ENCODE peak calls at places on chromosomes 2 and 18, in four cellular contexts. G is HL-60, P is K562, N is GM12878. T is an unnamed sample.

GRCh38 chr2:153432381-153432780 is 46.2 kb downstream of the RPRM start:
- DNase-seq in P (no peak), N (no peak), G (no peak), T (no peak)

GRCh38 chr18:48405108-48405507 is 4.1 kb downstream of the ZBTB7C start:
- DNase-seq in G (no peak), P (no peak), N (no peak), T (no peak)

GRCh38 chr2:233409286-233409991 is 55.1 kb downstream of the DGKD start:
- DNase-seq in G (no peak), N (no peak), P (peak; percentile 18), T (no peak)

GRCh38 chr2:118223487-118224136 is 135.3 kb downstream of the INSIG2 start:
- DNase-seq in P (no peak), G (no peak), N (no peak), T (no peak)

GRCh38 chr2:240444464-240444863 is 9.0 kb downstream of the GPC1 start:
- DNase-seq in P (no peak), G (no peak), N (no peak), T (no peak)

GRCh38 chr2:224442092-224442999 is 40.4 kb upstream of the FAM124B start:
- DNase-seq in N (no peak), P (no peak), G (no peak), T (peak; percentile 32)

GRCh38 chr2:200814917-200815316 is 3.2 kb downstream of the BZW1 start:
- DNase-seq in P (no peak), N (no peak), G (peak; percentile 52), T (no peak)

GRCh38 chr2:58650781-58651180 is 409.7 kb upstream of the FANCL start:
- DNase-seq in N (no peak), G (no peak), P (no peak), T (no peak)

GRCh38 chr18:48826271-48826670 is 124.5 kb downstream of the SMAD7 start:
- DNase-seq in P (no peak), G (no peak), N (no peak), T (no peak)

GRCh38 chr2:160329196-160329595 is 129.1 kb upstream of the ITGB6 start:
- DNase-seq in N (no peak), P (no peak), G (no peak), T (no peak)

GRCh38 chr2:200609027-200609614 is 23.3 kb downstream of the AOX1 start:
- DNase-seq in G (no peak), P (no peak), N (no peak), T (no peak)

GRCh38 chr18:61993831-61994230 is 101.0 kb upstream of the RNF152 start:
- DNase-seq in N (no peak), G (no peak), P (no peak), T (no peak)

GRCh38 chr18:6561029-6561861 is 146.5 kb upstream of the L3MBTL4 start:
- DNase-seq in P (no peak), N (no peak), G (no peak), T (no peak)

GRCh38 chr18:35282353-35282752 is 7.7 kb downstream of the ZSCAN30 start:
- DNase-seq in P (no peak), G (no peak), N (no peak), T (no peak)

GRCh38 chr2:203534486-203535077 is 519 bp downstream of the RAPH1 start:
- DNase-seq in P (peak; percentile 9), N (no peak), G (no peak), T (peak; percentile 18)

GRCh38 chr2:109028280-109028679 is 39.3 kb upstream of the EDAR start:
- DNase-seq in G (no peak), P (no peak), N (no peak), T (no peak)

GRCh38 chr18:45291616-45292612 is 323.4 kb upstream of the SLC14A2 start:
- DNase-seq in G (no peak), P (no peak), N (no peak), T (no peak)

GRCh38 chr2:207533609-207534008 is 3.8 kb downstream of the CREB1 start:
- DNase-seq in P (no peak), G (no peak), N (no peak), T (no peak)
- TF ChIP-seq SPI1 in P (no peak), G (no peak), N (no peak), T (no peak)

DNA sequence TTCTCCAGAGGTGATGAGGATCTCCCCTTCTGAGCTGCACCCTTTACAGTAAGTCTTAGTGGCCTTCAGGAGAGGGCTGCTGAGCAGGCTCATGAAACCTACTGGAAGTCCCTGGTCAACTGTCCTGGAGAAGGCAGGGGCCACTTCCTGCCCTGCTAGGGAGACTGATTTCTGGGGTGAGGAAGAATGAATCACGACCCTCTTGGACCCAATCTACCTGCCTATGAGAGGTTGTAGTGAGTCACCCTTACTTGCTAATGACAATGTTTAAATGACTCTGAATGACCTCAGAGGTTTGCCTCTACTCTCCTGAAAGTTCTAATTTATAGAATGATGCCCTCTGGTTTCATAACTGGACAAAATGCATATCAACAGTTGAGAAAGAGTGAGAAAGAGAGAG is 79.4 kb upstream of the FAM136A start:
- DNase-seq in N (no peak), P (no peak), G (no peak), T (no peak)
- TF ChIP-seq SPI1 in N (no peak), P (no peak), G (no peak), T (no peak)

DNA sequence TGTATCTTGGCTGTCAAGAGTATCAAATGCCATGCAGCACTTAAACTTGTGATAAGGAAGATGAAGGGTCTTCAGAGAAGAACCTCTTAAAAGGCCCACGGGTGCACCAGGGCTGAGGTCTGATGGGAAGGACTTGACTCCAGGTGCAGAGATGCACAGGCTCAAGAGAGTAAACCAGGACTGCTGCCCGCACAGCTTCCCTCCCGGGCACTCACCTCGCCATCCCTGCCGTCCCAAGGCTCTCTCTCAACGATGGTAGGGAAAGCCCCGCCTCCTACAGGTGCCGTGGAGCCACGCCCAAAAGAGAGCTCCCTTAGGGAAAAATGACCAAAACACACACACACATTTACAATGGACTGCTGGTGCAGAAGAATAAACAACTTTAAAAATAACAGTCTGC is 27.9 kb downstream of the PDIA6 start:
- DNase-seq in P (no peak), N (no peak), G (no peak), T (no peak)
- TF ChIP-seq SPI1 in P (no peak), N (no peak), G (no peak), T (no peak)

GRCh38 chr18:28114472-28114871 is 62.5 kb downstream of the CDH2 start:
- DNase-seq in G (no peak), P (no peak), N (no peak), T (no peak)
- TF ChIP-seq SPI1 in G (no peak), P (no peak), N (no peak), T (no peak)

DNA sequence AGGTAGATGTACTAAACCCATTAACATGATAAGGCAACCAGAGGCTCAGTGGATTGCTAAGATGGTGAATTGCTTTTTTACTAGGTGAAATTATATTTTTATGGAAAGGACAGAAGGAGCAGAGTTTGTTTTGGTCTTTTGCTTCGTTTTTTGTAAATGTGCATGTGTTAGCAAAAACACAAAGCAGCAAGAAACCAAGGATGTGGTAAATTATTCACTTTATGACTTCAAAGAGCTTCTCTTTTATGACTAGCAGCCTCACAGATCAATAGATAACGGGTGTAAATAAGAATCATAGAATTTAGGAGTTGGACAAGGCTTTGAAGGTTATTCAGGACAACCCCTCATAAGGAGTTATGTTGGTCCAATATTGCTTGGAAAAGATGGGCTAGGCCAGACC is 615.0 kb downstream of the DPP10 start:
- DNase-seq in G (no peak), N (no peak), P (no peak), T (no peak)
- TF ChIP-seq SPI1 in G (no peak), N (no peak), P (no peak), T (no peak)

GRCh38 chr2:31086585-31086984 is 51.7 kb downstream of the GALNT14 start:
- DNase-seq in P (no peak), G (no peak), N (no peak), T (no peak)
- TF ChIP-seq SPI1 in P (no peak), G (no peak), N (no peak), T (no peak)

GRCh38 chr18:2848145-2848878 is 1.5 kb downstream of the EMILIN2 start:
- DNase-seq in P (no peak), G (peak; percentile 67), N (no peak), T (no peak)
- TF ChIP-seq SPI1 in P (no peak), G (no peak), N (no peak), T (peak; percentile 36)

DNA sequence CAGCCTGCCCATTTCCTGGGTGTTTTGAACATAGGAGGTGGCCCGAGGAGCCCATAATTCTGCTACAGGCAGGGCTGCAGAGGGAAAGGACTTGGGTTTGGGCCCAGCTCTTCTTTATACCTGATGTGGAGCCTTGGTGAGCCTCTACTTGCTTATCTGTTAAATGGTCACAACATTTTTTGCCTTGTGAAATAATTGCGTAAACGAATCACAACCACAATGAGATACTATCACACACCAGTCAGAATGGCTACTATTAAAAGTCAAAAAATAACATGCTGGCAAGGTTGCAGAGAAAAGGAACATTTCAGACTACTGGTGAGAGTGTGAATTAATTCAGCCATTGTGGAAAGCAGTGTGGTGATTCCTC is 4.1 kb upstream of the FABP1 start:
- DNase-seq in P (no peak), N (no peak), G (no peak), T (no peak)
- TF ChIP-seq SPI1 in P (no peak), N (no peak), G (no peak), T (no peak)

T was measured in GM12891.